ENCODE peak calls at places on chromosomes 2 and 18, in four cellular contexts. W is spleen, I is HCT116, Z is mammary epithelial cell. J is an unnamed sample.

GRCh38 chr2:203909192-203909945 is 27.2 kb upstream of the ICOS start:
- DNase-seq in W (no peak), Z (peak; percentile 21), I (peak; percentile 13), J (peak; percentile 23)

GRCh38 chr18:62537042-62537894 is 14.4 kb downstream of the ZCCHC2 start:
- DNase-seq in I (no peak), Z (no peak), W (no peak), J (no peak)

GRCh38 chr2:118635891-118636290 is 211.6 kb downstream of the EN1 start:
- DNase-seq in Z (no peak), W (no peak), I (no peak), J (no peak)

GRCh38 chr2:69694894-69695849 is 46.8 kb upstream of the ANXA4 start:
- DNase-seq in W (no peak), Z (peak; percentile 80), I (no peak), J (no peak)

GRCh38 chr2:74843371-74844298 is 9.7 kb downstream of the HK2 start:
- DNase-seq in W (no peak), I (no peak), Z (peak; percentile 81), J (no peak)

GRCh38 chr2:102386867-102387541 is 31.4 kb downstream of the IL18R1 start:
- DNase-seq in Z (no peak), W (no peak), I (no peak), J (no peak)

GRCh38 chr2:109335586-109336266 is 206.7 kb downstream of the SH3RF3 start:
- DNase-seq in I (no peak), Z (peak; percentile 19), W (no peak), J (no peak)

GRCh38 chr2:58039170-58039611 is 7.4 kb upstream of the VRK2 start:
- DNase-seq in I (no peak), Z (no peak), W (no peak), J (no peak)

GRCh38 chr2:160940271-160940670 is 220.0 kb upstream of the TANK start:
- DNase-seq in I (no peak), Z (peak; percentile 13), W (no peak), J (no peak)

GRCh38 chr2:198127627-198128026 is 323.2 kb downstream of the PLCL1 start:
- DNase-seq in I (peak; percentile 51), Z (peak; percentile 25), W (no peak), J (no peak)

GRCh38 chr2:40197121-40197520 is 254.8 kb downstream of the SLC8A1 start:
- DNase-seq in Z (no peak), I (no peak), W (no peak), J (no peak)

GRCh38 chr2:241123816-241124536 is 21.9 kb upstream of the MTERF4 start:
- DNase-seq in Z (peak; percentile 78), I (no peak), W (no peak), J (no peak)

GRCh38 chr2:20447437-20448245 is 767 bp downstream of the RHOB start:
- DNase-seq in Z (peak; percentile 48), W (peak; percentile 91), I (no peak), J (no peak)

GRCh38 chr2:183166210-183166609 is 42.0 kb downstream of the NUP35 start:
- DNase-seq in Z (no peak), I (no peak), W (no peak), J (no peak)

GRCh38 chr2:235458839-235459273 is 35.0 kb upstream of the AGAP1 start:
- DNase-seq in W (no peak), Z (peak; percentile 46), I (no peak), J (no peak)

GRCh38 chr2:18662689-18663088 is 73.3 kb upstream of the NT5C1B start:
- DNase-seq in I (no peak), Z (peak; percentile 12), W (no peak), J (no peak)

DNA sequence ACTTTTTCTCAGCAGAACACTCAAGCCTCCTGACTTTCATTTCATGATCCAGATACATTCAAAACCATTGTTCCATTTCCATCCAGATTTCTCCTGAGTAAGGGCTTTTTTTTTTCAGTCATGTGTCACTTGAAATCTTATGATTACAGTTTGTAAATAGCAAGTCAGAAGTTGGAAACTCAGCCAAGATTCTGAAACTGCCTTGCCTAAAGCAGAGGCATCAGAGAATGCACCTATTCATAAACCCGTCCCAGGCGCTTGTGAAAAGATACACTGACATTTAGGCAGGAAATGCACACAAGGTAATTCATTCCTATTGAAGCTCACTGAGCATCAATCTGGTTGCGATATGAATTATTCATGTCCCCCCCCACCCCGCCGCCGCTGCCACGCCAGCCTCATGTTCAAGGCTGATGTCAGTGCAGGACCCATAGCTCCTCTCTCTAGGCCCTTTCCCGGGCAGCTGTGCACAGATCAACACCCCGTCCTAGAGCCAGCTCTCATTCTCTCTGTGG is 30.4 kb upstream of the MGAT4A start:
- DNase-seq in W (peak; percentile 74), Z (peak; percentile 69), I (no peak), J (no peak)
- H3K27ac ChIP-seq in W (no peak overlapping the region), Z (no peak overlapping the region), I (no peak overlapping the region), J (peak overlapping the region; percentile 46)

DNA sequence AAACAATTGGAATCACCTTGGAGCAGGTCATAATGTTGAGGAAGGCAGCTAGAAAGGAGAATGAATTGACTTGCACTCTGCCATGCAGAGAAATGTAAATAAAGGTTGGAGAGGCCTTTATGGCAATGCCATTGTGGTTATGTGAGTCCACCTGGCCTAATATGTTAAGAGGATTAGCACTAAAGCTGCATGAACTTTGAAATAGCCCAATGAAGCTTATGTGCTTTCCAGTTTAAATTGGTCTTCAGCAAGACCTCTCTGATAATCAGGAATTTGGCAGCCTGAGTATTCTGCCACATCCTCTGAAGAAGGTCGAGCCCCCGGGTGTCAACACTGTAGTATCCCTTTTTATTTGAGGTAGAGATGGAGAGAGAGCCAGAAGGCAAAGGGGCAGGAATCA is 464.9 kb downstream of the CDH2 start:
- DNase-seq in Z (no peak), I (no peak), W (no peak), J (no peak)
- H3K27ac ChIP-seq in Z (no peak overlapping the region), I (no peak overlapping the region), W (no peak overlapping the region), J (no peak overlapping the region)

GRCh38 chr2:47076126-47076506 is 79.0 kb downstream of the STPG4 start:
- DNase-seq in I (no peak), W (no peak), Z (no peak), J (no peak)
- H3K27ac ChIP-seq in I (peak overlapping the region; percentile 95), W (peak overlapping the region; percentile 35), Z (peak overlapping the region; percentile 83), J (peak overlapping the region; percentile 75)

GRCh38 chr2:54629914-54630609 is 93.4 kb upstream of the EML6 start:
- DNase-seq in I (no peak), Z (peak; percentile 87), W (no peak), J (no peak)
- H3K27ac ChIP-seq in I (no peak overlapping the region), Z (peak overlapping the region; percentile 26), W (no peak overlapping the region), J (no peak overlapping the region)

GRCh38 chr2:120746179-120746549 is 10.5 kb downstream of the GLI2 start:
- DNase-seq in Z (no peak), W (no peak), I (no peak), J (no peak)

GRCh38 chr2:120748310-120748709 is 12.6 kb downstream of the GLI2 start:
- DNase-seq in I (no peak), Z (no peak), W (no peak), J (no peak)

GRCh38 chr2:120747281-120747680 is 11.6 kb downstream of the GLI2 start:
- DNase-seq in Z (no peak), I (no peak), W (no peak), J (no peak)

GRCh38 chr2:120748741-120749140 is 13.1 kb downstream of the GLI2 start:
- DNase-seq in W (no peak), Z (no peak), I (no peak), J (no peak)

GRCh38 chr2:120747706-120748105 is 12.0 kb downstream of the GLI2 start:
- DNase-seq in I (no peak), W (no peak), Z (no peak), J (no peak)
- H3K27ac ChIP-seq in I (no peak overlapping the region), W (no peak overlapping the region), Z (no peak overlapping the region), J (no peak overlapping the region)

GRCh38 chr2:43110442-43110871 is 115.9 kb downstream of the ZFP36L2 start:
- DNase-seq in Z (no peak), I (no peak), W (no peak), J (no peak)

GRCh38 chr2:43106767-43107527 is 119.5 kb downstream of the ZFP36L2 start:
- DNase-seq in Z (no peak), I (no peak), W (no peak), J (no peak)

GRCh38 chr2:43105586-43106562 is 120.5 kb downstream of the ZFP36L2 start:
- DNase-seq in Z (peak; percentile 44), I (peak; percentile 4), W (peak; percentile 85), J (no peak)

GRCh38 chr2:43109261-43109743 is 117.1 kb downstream of the ZFP36L2 start:
- DNase-seq in W (no peak), Z (no peak), I (no peak), J (no peak)

DNA sequence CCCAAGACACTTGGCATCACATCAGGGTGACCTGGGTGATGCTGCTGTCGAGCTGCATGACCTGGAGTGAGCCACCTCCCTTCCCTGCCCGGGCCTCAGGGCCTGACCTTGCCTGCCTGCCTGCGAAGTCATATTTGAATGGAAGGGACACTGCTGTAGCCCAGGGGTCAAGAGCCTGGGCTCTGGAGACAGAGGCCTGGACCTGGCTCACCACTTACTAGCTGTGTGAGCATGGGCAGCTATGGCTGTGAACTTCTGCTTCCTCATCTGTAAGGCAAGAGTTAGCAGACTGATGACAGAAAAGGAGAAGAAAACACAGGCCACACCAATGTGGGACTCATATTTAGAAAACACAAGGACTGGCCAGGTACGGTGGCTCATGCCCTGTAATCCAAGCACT is 118.7 kb downstream of the ZFP36L2 start:
- DNase-seq in W (peak; percentile 84), I (no peak), Z (no peak), J (no peak)
- H3K27ac ChIP-seq in W (peak overlapping the region; percentile 82), I (no peak overlapping the region), Z (no peak overlapping the region), J (peak overlapping the region; percentile 61)

DNA sequence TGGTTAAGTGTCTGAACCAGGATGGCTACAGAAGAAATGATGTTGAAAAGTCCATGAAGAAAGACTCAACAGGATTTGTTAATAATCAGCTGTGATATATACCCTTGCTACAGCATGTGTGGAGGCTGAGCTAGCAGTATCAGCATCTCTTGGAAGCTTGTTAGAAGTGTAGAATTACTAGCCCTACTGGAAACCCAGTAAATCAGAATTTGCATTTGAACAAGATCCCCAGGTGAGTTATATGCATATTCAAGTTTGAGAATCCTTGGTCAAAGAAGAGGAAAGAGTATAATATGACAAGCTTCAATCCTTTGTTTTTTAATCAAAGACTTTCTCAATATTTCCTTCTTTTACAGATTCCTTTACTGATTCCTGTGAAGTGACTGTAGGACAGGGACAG is 109.0 kb upstream of the KCNJ3 start:
- DNase-seq in I (no peak), W (no peak), Z (no peak), J (no peak)
- H3K27ac ChIP-seq in I (no peak overlapping the region), W (no peak overlapping the region), Z (no peak overlapping the region), J (no peak overlapping the region)

J was measured in caudate nucleus.